ENCODE peak calls at places on chromosomes 4 and X, in five cellular contexts. One of them, this sample, is unnamed.

GRCh38 chr4:90209922-90210321 is 82.7 kb downstream of the CCSER1 start:
- DNase-seq in upper lobe of left lung: no peak
- DNase-seq in sigmoid colon: no peak
- DNase-seq in thoracic aorta: no peak
- DNase-seq in upper lobe of right lung: no peak
- DNase-seq in this sample: no peak

GRCh38 chr4:108144451-108144850 is 24.3 kb downstream of the LEF1 start:
- DNase-seq in upper lobe of left lung: no peak
- DNase-seq in sigmoid colon: no peak
- DNase-seq in thoracic aorta: no peak
- DNase-seq in upper lobe of right lung: no peak
- DNase-seq in this sample: no peak

GRCh38 chr4:63663870-63664269 is 745.4 kb downstream of the TECRL start:
- DNase-seq in upper lobe of left lung: no peak
- DNase-seq in sigmoid colon: no peak
- DNase-seq in thoracic aorta: no peak
- DNase-seq in upper lobe of right lung: no peak
- DNase-seq in this sample: no peak

GRCh38 chrX:151745651-151746050 is 11.1 kb downstream of the CNGA2 start:
- DNase-seq in upper lobe of left lung: no peak
- DNase-seq in sigmoid colon: no peak
- DNase-seq in thoracic aorta: no peak
- DNase-seq in upper lobe of right lung: no peak
- DNase-seq in this sample: no peak

GRCh38 chr4:10371869-10372471 is 85.3 kb downstream of the ZNF518B start:
- DNase-seq in upper lobe of left lung: peak; percentile 26
- DNase-seq in sigmoid colon: no peak
- DNase-seq in thoracic aorta: no peak
- DNase-seq in upper lobe of right lung: no peak
- DNase-seq in this sample: no peak

GRCh38 chr4:175034986-175035705 is 117.0 kb downstream of the ADAM29 start:
- DNase-seq in upper lobe of left lung: no peak
- DNase-seq in sigmoid colon: no peak
- DNase-seq in thoracic aorta: no peak
- DNase-seq in upper lobe of right lung: no peak
- DNase-seq in this sample: no peak

GRCh38 chr4:187103351-187103750 is 379.7 kb upstream of the FAT1 start:
- DNase-seq in upper lobe of left lung: no peak
- DNase-seq in sigmoid colon: no peak
- DNase-seq in thoracic aorta: no peak
- DNase-seq in upper lobe of right lung: no peak
- DNase-seq in this sample: no peak

GRCh38 chr4:110059556-110060191 is 138.7 kb downstream of the ELOVL6 start:
- DNase-seq in upper lobe of left lung: no peak
- DNase-seq in sigmoid colon: no peak
- DNase-seq in thoracic aorta: no peak
- DNase-seq in upper lobe of right lung: no peak
- DNase-seq in this sample: no peak

GRCh38 chrX:15170927-15171326 is 99.0 kb downstream of the ASB9 start:
- DNase-seq in upper lobe of left lung: no peak
- DNase-seq in sigmoid colon: no peak
- DNase-seq in thoracic aorta: no peak
- DNase-seq in upper lobe of right lung: no peak
- DNase-seq in this sample: no peak

GRCh38 chr4:101835121-101835904 is 44.8 kb downstream of the BANK1 start:
- DNase-seq in upper lobe of left lung: no peak
- DNase-seq in sigmoid colon: peak; percentile 72
- DNase-seq in thoracic aorta: no peak
- DNase-seq in upper lobe of right lung: no peak
- DNase-seq in this sample: no peak

GRCh38 chrX:48045410-48046311 is 25.8 kb downstream of the ZNF630 start:
- DNase-seq in upper lobe of left lung: no peak
- DNase-seq in sigmoid colon: no peak
- DNase-seq in thoracic aorta: no peak
- DNase-seq in upper lobe of right lung: no peak
- DNase-seq in this sample: no peak

GRCh38 chr4:94852601-94853000 is 94.8 kb downstream of the BMPR1B start:
- DNase-seq in upper lobe of left lung: no peak
- DNase-seq in sigmoid colon: no peak
- DNase-seq in thoracic aorta: no peak
- DNase-seq in upper lobe of right lung: no peak
- DNase-seq in this sample: no peak

GRCh38 chr4:169416997-169417396 is 146.2 kb upstream of the SH3RF1 start:
- DNase-seq in upper lobe of left lung: no peak
- DNase-seq in sigmoid colon: no peak
- DNase-seq in thoracic aorta: no peak
- DNase-seq in upper lobe of right lung: no peak
- DNase-seq in this sample: no peak

GRCh38 chrX:155662297-155662696 is 49.5 kb upstream of the TMLHE start:
- DNase-seq in upper lobe of left lung: no peak
- DNase-seq in sigmoid colon: no peak
- DNase-seq in thoracic aorta: no peak
- DNase-seq in upper lobe of right lung: no peak
- DNase-seq in this sample: no peak

GRCh38 chr4:89303177-89303576 is 4.4 kb downstream of the GPRIN3 start:
- DNase-seq in upper lobe of left lung: no peak
- DNase-seq in sigmoid colon: no peak
- DNase-seq in thoracic aorta: no peak
- DNase-seq in upper lobe of right lung: peak; percentile 59
- DNase-seq in this sample: peak; percentile 66

GRCh38 chrX:50497067-50497466 is 26.4 kb upstream of the DGKK start:
- DNase-seq in upper lobe of left lung: no peak
- DNase-seq in sigmoid colon: no peak
- DNase-seq in thoracic aorta: no peak
- DNase-seq in upper lobe of right lung: no peak
- DNase-seq in this sample: no peak

GRCh38 chrX:115591420-115591819 is 30.4 kb downstream of the PLS3 start:
- DNase-seq in upper lobe of left lung: no peak
- DNase-seq in sigmoid colon: no peak
- DNase-seq in thoracic aorta: no peak
- DNase-seq in upper lobe of right lung: no peak
- DNase-seq in this sample: no peak

GRCh38 chrX:16718824-16719333 is 533 bp upstream of the SYAP1 start:
- DNase-seq in upper lobe of left lung: no peak
- DNase-seq in sigmoid colon: no peak
- DNase-seq in thoracic aorta: no peak
- DNase-seq in upper lobe of right lung: no peak
- DNase-seq in this sample: no peak

GRCh38 chr4:26144526-26145167 is 176.2 kb upstream of the RBPJ start:
- DNase-seq in upper lobe of left lung: no peak
- DNase-seq in sigmoid colon: no peak
- DNase-seq in thoracic aorta: no peak
- DNase-seq in upper lobe of right lung: no peak
- DNase-seq in this sample: no peak

GRCh38 chr4:22301253-22301652 is 214.6 kb downstream of the ADGRA3 start:
- DNase-seq in upper lobe of left lung: no peak
- DNase-seq in sigmoid colon: no peak
- DNase-seq in thoracic aorta: no peak
- DNase-seq in upper lobe of right lung: no peak
- DNase-seq in this sample: no peak

GRCh38 chr4:68074397-68074796 is 55.3 kb downstream of the TMPRSS11F start:
- DNase-seq in upper lobe of left lung: no peak
- DNase-seq in sigmoid colon: no peak
- DNase-seq in thoracic aorta: no peak
- DNase-seq in upper lobe of right lung: no peak
- DNase-seq in this sample: no peak

GRCh38 chr4:173878701-173879100 is 348.7 kb upstream of the HAND2 start:
- DNase-seq in upper lobe of left lung: no peak
- DNase-seq in sigmoid colon: no peak
- DNase-seq in thoracic aorta: no peak
- DNase-seq in upper lobe of right lung: no peak
- DNase-seq in this sample: no peak

GRCh38 chrX:100410901-100411801 is 1.1 kb upstream of the PCDH19 start:
- DNase-seq in upper lobe of left lung: peak; percentile 55
- DNase-seq in sigmoid colon: peak; percentile 63
- DNase-seq in thoracic aorta: no peak
- DNase-seq in upper lobe of right lung: no peak
- DNase-seq in this sample: no peak

DNA sequence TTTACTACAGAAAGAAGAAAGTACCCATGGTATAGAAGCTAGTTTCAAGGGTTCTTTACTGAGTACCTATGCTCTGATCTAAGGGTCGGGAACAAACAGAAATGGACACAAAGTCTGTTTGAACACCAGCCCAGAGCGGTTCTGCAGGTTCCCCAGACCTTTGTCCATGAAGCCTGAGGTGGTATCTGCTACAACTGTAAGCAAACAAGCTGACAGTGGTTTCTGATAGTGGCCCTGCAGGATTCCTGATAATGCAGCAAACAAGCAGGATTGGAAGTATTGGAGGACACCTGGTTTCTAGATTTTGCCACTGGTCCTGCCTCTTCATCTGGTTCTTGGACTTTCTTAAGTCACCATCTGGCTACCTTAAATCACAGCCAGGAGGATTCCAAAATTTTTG is 23.7 kb downstream of the SMPX start:
- DNase-seq in upper lobe of left lung: no peak
- DNase-seq in sigmoid colon: no peak
- DNase-seq in thoracic aorta: no peak
- DNase-seq in upper lobe of right lung: no peak
- DNase-seq in this sample: no peak
- H3K27ac ChIP-seq in upper lobe of left lung: no peak overlapping the region
- H3K27ac ChIP-seq in sigmoid colon: no peak overlapping the region
- H3K27ac ChIP-seq in thoracic aorta: no peak overlapping the region
- H3K27ac ChIP-seq in upper lobe of right lung: no peak overlapping the region
- H3K27ac ChIP-seq in this sample: no peak overlapping the region

GRCh38 chrX:9390693-9391368 is 74.0 kb upstream of the TBL1X start:
- DNase-seq in upper lobe of left lung: no peak
- DNase-seq in sigmoid colon: no peak
- DNase-seq in thoracic aorta: no peak
- DNase-seq in upper lobe of right lung: no peak
- DNase-seq in this sample: no peak
- TF ChIP-seq CTCF in upper lobe of left lung: no peak
- TF ChIP-seq CTCF in sigmoid colon: no peak
- TF ChIP-seq CTCF in thoracic aorta: no peak
- TF ChIP-seq CTCF in upper lobe of right lung: no peak
- TF ChIP-seq CTCF in this sample: no peak

GRCh38 chrX:71609095-71609750 is 9.1 kb downstream of the CXCR3 start:
- DNase-seq in upper lobe of left lung: no peak
- DNase-seq in sigmoid colon: no peak
- DNase-seq in thoracic aorta: no peak
- DNase-seq in upper lobe of right lung: no peak
- DNase-seq in this sample: no peak
- H3K9me3 ChIP-seq in upper lobe of left lung: no peaks in the 10 kb centered on the region
- H3K9me3 ChIP-seq in sigmoid colon: no peaks in the 10 kb centered on the region
- H3K9me3 ChIP-seq in thoracic aorta: no peaks in the 10 kb centered on the region
- H3K9me3 ChIP-seq in upper lobe of right lung: no peaks in the 10 kb centered on the region
- H3K9me3 ChIP-seq in this sample: no peaks in the 10 kb centered on the region

GRCh38 chr4:3387154-3387942 is 54.4 kb upstream of the HGFAC start:
- DNase-seq in upper lobe of left lung: peak; percentile 39
- DNase-seq in sigmoid colon: peak; percentile 61
- DNase-seq in thoracic aorta: no peak
- DNase-seq in upper lobe of right lung: no peak
- DNase-seq in this sample: no peak

GRCh38 chr4:3387943-3388348 is 53.8 kb upstream of the HGFAC start:
- DNase-seq in upper lobe of left lung: peak; percentile 31
- DNase-seq in sigmoid colon: peak; percentile 93
- DNase-seq in thoracic aorta: peak; percentile 62
- DNase-seq in upper lobe of right lung: peak; percentile 90
- DNase-seq in this sample: peak; percentile 77

GRCh38 chr4:3389879-3390840 is 51.6 kb upstream of the HGFAC start:
- DNase-seq in upper lobe of left lung: peak; percentile 75
- DNase-seq in sigmoid colon: peak; percentile 58
- DNase-seq in thoracic aorta: no peak
- DNase-seq in upper lobe of right lung: no peak
- DNase-seq in this sample: no peak

GRCh38 chr4:3388461-3389185 is 53.1 kb upstream of the HGFAC start:
- DNase-seq in upper lobe of left lung: peak; percentile 70
- DNase-seq in sigmoid colon: peak; percentile 71
- DNase-seq in thoracic aorta: no peak
- DNase-seq in upper lobe of right lung: peak; percentile 67
- DNase-seq in this sample: no peak

GRCh38 chr4:3389186-3389878 is 52.4 kb upstream of the HGFAC start:
- DNase-seq in upper lobe of left lung: peak; percentile 54
- DNase-seq in sigmoid colon: peak; percentile 61
- DNase-seq in thoracic aorta: no peak
- DNase-seq in upper lobe of right lung: peak; percentile 65
- DNase-seq in this sample: no peak
- H3K27ac ChIP-seq in upper lobe of left lung: peak overlapping the region; percentile 87
- H3K27ac ChIP-seq in sigmoid colon: peak overlapping the region; percentile 72
- H3K27ac ChIP-seq in thoracic aorta: peak overlapping the region; percentile 73
- H3K27ac ChIP-seq in upper lobe of right lung: peak overlapping the region; percentile 86
- H3K27ac ChIP-seq in this sample: peak overlapping the region; percentile 86

GRCh38 chrX:39769748-39770147 is 328.0 kb downstream of the BCOR start:
- DNase-seq in upper lobe of left lung: no peak
- DNase-seq in sigmoid colon: no peak
- DNase-seq in thoracic aorta: no peak
- DNase-seq in upper lobe of right lung: no peak
- DNase-seq in this sample: no peak
- TF ChIP-seq CTCF in upper lobe of left lung: no peak
- TF ChIP-seq CTCF in sigmoid colon: no peak
- TF ChIP-seq CTCF in thoracic aorta: no peak
- TF ChIP-seq CTCF in upper lobe of right lung: no peak
- TF ChIP-seq CTCF in this sample: no peak

GRCh38 chr4:104099141-104099540 is 379.4 kb upstream of the TACR3 start:
- DNase-seq in upper lobe of left lung: no peak
- DNase-seq in sigmoid colon: no peak
- DNase-seq in thoracic aorta: no peak
- DNase-seq in upper lobe of right lung: no peak
- DNase-seq in this sample: no peak
- H3K9me3 ChIP-seq in upper lobe of left lung: peaks cover 6% of the 10 kb centered on the region
- H3K9me3 ChIP-seq in sigmoid colon: peaks cover 6% of the 10 kb centered on the region
- H3K9me3 ChIP-seq in thoracic aorta: no peaks in the 10 kb centered on the region
- H3K9me3 ChIP-seq in upper lobe of right lung: peaks cover 6% of the 10 kb centered on the region
- H3K9me3 ChIP-seq in this sample: peaks cover 7% of the 10 kb centered on the region

DNA sequence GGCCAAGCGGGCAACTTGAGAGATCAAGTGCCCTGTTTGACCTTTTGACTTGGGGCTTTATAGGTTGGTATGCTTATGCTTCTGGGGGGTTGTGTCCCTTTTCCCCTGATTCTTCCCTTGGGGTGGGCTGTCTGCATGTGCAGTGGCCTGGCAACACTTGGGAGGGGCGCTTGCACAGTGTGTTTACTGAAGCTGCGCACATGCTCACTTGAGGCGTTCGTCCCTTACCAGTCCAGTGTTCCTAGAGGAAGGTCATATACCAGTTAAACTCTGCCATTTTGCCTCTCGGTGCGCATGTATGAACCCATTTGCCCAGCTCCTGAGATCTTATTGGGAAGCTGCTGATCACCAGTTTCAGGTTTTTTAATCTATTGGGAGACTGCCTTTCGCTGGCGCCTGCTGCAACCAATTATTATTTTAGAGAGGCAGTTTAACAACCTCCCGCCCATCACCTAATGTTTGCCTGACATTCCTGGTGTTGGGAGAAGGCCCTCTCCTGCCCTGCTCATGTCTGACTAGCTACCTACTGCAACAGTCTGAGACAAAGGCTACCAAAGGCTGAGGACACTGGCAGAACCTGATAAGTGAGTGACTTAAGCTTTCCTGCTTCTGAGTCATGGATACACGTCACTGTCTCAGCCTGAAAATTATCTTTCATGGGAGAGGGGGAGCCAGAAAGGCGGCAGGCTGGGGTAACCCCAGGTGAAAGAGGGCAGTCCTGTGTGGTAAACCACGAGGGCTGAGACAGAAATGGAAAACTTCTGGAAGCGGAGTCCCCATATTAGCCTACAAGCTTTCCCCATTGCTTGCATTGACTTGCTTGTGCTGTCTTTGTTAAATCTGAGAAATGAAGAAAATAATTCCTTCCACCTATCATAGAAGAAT is 97.6 kb downstream of the CPE start:
- DNase-seq in upper lobe of left lung: no peak
- DNase-seq in sigmoid colon: no peak
- DNase-seq in thoracic aorta: no peak
- DNase-seq in upper lobe of right lung: no peak
- DNase-seq in this sample: no peak
- H3K27ac ChIP-seq in upper lobe of left lung: no peak overlapping the region
- H3K27ac ChIP-seq in sigmoid colon: no peak overlapping the region
- H3K27ac ChIP-seq in thoracic aorta: no peak overlapping the region
- H3K27ac ChIP-seq in upper lobe of right lung: no peak overlapping the region
- H3K27ac ChIP-seq in this sample: no peak overlapping the region

GRCh38 chr4:38501698-38502097 is 162.3 kb upstream of the KLF3 start:
- DNase-seq in upper lobe of left lung: no peak
- DNase-seq in sigmoid colon: no peak
- DNase-seq in thoracic aorta: no peak
- DNase-seq in upper lobe of right lung: no peak
- DNase-seq in this sample: no peak
- TF ChIP-seq CTCF in upper lobe of left lung: no peak
- TF ChIP-seq CTCF in sigmoid colon: no peak
- TF ChIP-seq CTCF in thoracic aorta: no peak
- TF ChIP-seq CTCF in upper lobe of right lung: no peak
- TF ChIP-seq CTCF in this sample: no peak